ENCODE peak calls at places on chromosomes 4 and X, in four cellular contexts. H, S, U and V are unnamed samples.

GRCh38 chr4:146524663-146525062 is 2.9 kb upstream of the SLC10A7 start:
- DNase-seq in H (no peak), S (no peak), U (no peak), V (no peak)

GRCh38 chrX:155071694-155072215 is 447 bp downstream of the BRCC3 start:
- DNase-seq in H (no peak), S (no peak), U (no peak), V (peak; percentile 9)

GRCh38 chrX:34586936-34587335 is 70.1 kb downstream of the TMEM47 start:
- DNase-seq in U (no peak), H (no peak), S (no peak), V (no peak)

GRCh38 chrX:357693-358471 is 28.8 kb downstream of the PPP2R3B start:
- DNase-seq in U (peak; percentile 10), S (no peak), H (no peak), V (no peak)

GRCh38 chrX:71225661-71226060 is 2.6 kb downstream of the GJB1 start:
- DNase-seq in U (no peak), H (no peak), S (no peak), V (no peak)

GRCh38 chr4:148565801-148566200 is 123.6 kb upstream of the NR3C2 start:
- DNase-seq in U (no peak), H (no peak), S (no peak), V (peak; percentile 55)

GRCh38 chrX:63350979-63351616 is at the start of gene SPIN4:
- DNase-seq in S (peak; percentile 91), U (peak; percentile 42), H (peak; percentile 86), V (peak; percentile 74)

GRCh38 chr4:156779774-156780173 is 191.8 kb downstream of the PDGFC start:
- DNase-seq in H (no peak), U (peak; percentile 69), S (no peak), V (no peak)

GRCh38 chr4:141977433-141977832 is 341.1 kb downstream of the IL15 start:
- DNase-seq in H (no peak), S (no peak), U (no peak), V (no peak)

GRCh38 chr4:38753021-38753806 is 29.6 kb downstream of the TLR10 start:
- DNase-seq in H (no peak), S (peak; percentile 96), U (peak; percentile 93), V (no peak)

GRCh38 chr4:22299678-22300077 is 216.2 kb downstream of the ADGRA3 start:
- DNase-seq in U (no peak), S (no peak), H (no peak), V (no peak)

GRCh38 chrX:129686422-129686948 is 31.7 kb upstream of the APLN start:
- DNase-seq in U (no peak), S (no peak), H (no peak), V (peak; percentile 42)